ENCODE peak calls at places on chromosome 2, in six cellular contexts. G, M, J, A, P and K are unnamed samples.

GRCh38 chr2:112018846-112019245 is 36.2 kb upstream of the TMEM87B start:
- DNase-seq in G (no peak), M (no peak), J (no peak), A (no peak), P (no peak), K (no peak)

GRCh38 chr2:49616800-49617199 is 462.5 kb upstream of the FSHR start:
- DNase-seq in G (peak; percentile 4), M (peak; percentile 13), J (no peak), A (no peak), P (peak; percentile 3), K (peak; percentile 12)

GRCh38 chr2:23426284-23426905 is 41.4 kb downstream of the KLHL29 start:
- DNase-seq in G (peak; percentile 69), M (peak; percentile 86), J (no peak), A (peak; percentile 65), P (no peak), K (no peak)

GRCh38 chr2:175903384-175903936 is 98.6 kb downstream of the LNPK start:
- DNase-seq in G (no peak), M (no peak), J (no peak), A (no peak), P (no peak), K (no peak)

GRCh38 chr2:228613133-228613532 is 431.6 kb upstream of the SPHKAP start:
- DNase-seq in G (peak; percentile 91), M (peak; percentile 100), J (no peak), A (peak; percentile 94), P (no peak), K (no peak)

GRCh38 chr2:198376677-198377076 is 572.3 kb downstream of the PLCL1 start:
- DNase-seq in G (no peak), M (peak; percentile 28), J (no peak), A (peak; percentile 8), P (no peak), K (no peak)

GRCh38 chr2:135074216-135074615 is 22.1 kb downstream of the RAB3GAP1 start:
- DNase-seq in G (no peak), M (no peak), J (no peak), A (no peak), P (no peak), K (no peak)

GRCh38 chr2:171083426-171083825 is 77.3 kb downstream of the TLK1 start:
- DNase-seq in G (no peak), M (no peak), J (no peak), A (no peak), P (no peak), K (no peak)

GRCh38 chr2:30436859-30437435 is 10.1 kb upstream of the LCLAT1 start:
- DNase-seq in G (no peak), M (no peak), J (no peak), A (no peak), P (no peak), K (no peak)

GRCh38 chr2:23401427-23402204 is 16.6 kb downstream of the KLHL29 start:
- DNase-seq in G (no peak), M (no peak), J (no peak), A (no peak), P (no peak), K (no peak)

GRCh38 chr2:1599301-1600085 is 144.8 kb downstream of the PXDN start:
- DNase-seq in G (no peak), M (no peak), J (no peak), A (no peak), P (no peak), K (no peak)

GRCh38 chr2:179376881-179377280 is 112.2 kb upstream of the SESTD1 start:
- DNase-seq in G (peak; percentile 17), M (peak; percentile 9), J (no peak), A (peak; percentile 47), P (no peak), K (no peak)

GRCh38 chr2:40877734-40878288 is 425.9 kb upstream of the SLC8A1 start:
- DNase-seq in G (no peak), M (peak; percentile 50), J (no peak), A (no peak), P (no peak), K (no peak)

GRCh38 chr2:74894261-74895030 is 60.5 kb downstream of the HK2 start:
- DNase-seq in G (peak; percentile 67), M (peak; percentile 88), J (no peak), A (peak; percentile 80), P (no peak), K (no peak)

GRCh38 chr2:198657520-198658121 is 800.1 kb downstream of the SATB2 start:
- DNase-seq in G (peak; percentile 19), M (peak; percentile 17), J (no peak), A (peak; percentile 5), P (peak; percentile 23), K (no peak)

GRCh38 chr2:205462681-205463345 is 219.5 kb upstream of the NRP2 start:
- DNase-seq in G (no peak), M (peak; percentile 45), J (no peak), A (peak; percentile 8), P (no peak), K (no peak)

GRCh38 chr2:13014783-13015182 is 298.0 kb downstream of the TRIB2 start:
- DNase-seq in G (no peak), M (no peak), J (no peak), A (no peak), P (no peak), K (no peak)

GRCh38 chr2:17851731-17852585 is 26.5 kb upstream of the KCNS3 start:
- DNase-seq in G (peak; percentile 78), M (peak; percentile 70), J (peak; percentile 63), A (peak; percentile 65), P (peak; percentile 63), K (peak; percentile 74)

GRCh38 chr2:10538224-10538894 is 90.2 kb upstream of the ODC1 start:
- DNase-seq in G (peak; percentile 73), M (peak; percentile 78), J (no peak), A (peak; percentile 78), P (no peak), K (no peak)